ENCODE peak calls at places on chromosomes 4 and X, in nine cellular contexts. M is mammary epithelial cell; I is testis; A is psoas muscle; O is CD8-positive, alpha-beta memory T cell; E is lower lobe of right lung; H is tibial nerve; L is astrocyte; S is breast epithelium. C is an unnamed sample. For H3K9me3, the result is how much of the 10 kb centered on the place peaks cover.

GRCh38 chr4:8830611-8831200 is 40.9 kb downstream of the HMX1 start:
- DNase-seq in M (no peak), I (no peak), A (no peak), O (no peak), E (peak), H (no peak), L (no peak), S (peak), C (no peak)

GRCh38 chr4:126250006-126250405 is 935.3 kb downstream of the FAT4 start:
- DNase-seq in M (no peak), I (no peak), A (no peak), O (no peak), E (no peak), H (no peak), L (no peak), S (no peak), C (no peak)

GRCh38 chrX:71536285-71536684 is 3.4 kb downstream of the OGT start:
- DNase-seq in M (peak), I (peak), A (no peak), O (no peak), E (no peak), H (no peak), L (no peak), S (no peak), C (peak)

GRCh38 chrX:71095971-71096701 is 485 bp downstream of the FOXO4 start:
- DNase-seq in M (peak), I (no peak), A (no peak), O (peak), E (no peak), H (peak), L (peak), S (peak), C (peak)

GRCh38 chrX:114050075-114050796 is 533.6 kb upstream of the HTR2C start:
- DNase-seq in M (no peak), I (no peak), A (no peak), O (no peak), E (no peak), H (no peak), L (no peak), S (no peak), C (no peak)

GRCh38 chrX:135974279-135974856 is 580 bp upstream of the MMGT1 start:
- DNase-seq in M (no peak), I (peak), A (peak), O (peak), E (peak), H (peak), L (peak), S (peak), C (peak)

GRCh38 chr4:41883988-41884737 is 51.1 kb upstream of the TMEM33 start:
- DNase-seq in M (no peak), I (no peak), A (no peak), O (no peak), E (no peak), H (no peak), L (no peak), S (no peak), C (no peak)

GRCh38 chr4:130124066-130124465 is 1028.1 kb downstream of the C4orf33 start:
- DNase-seq in M (no peak), I (no peak), A (no peak), O (no peak), E (no peak), H (no peak), L (no peak), S (no peak), C (no peak)

GRCh38 chr4:7462509-7462971 is 27.8 kb upstream of the PSAPL1 start:
- DNase-seq in M (peak), I (peak), A (no peak), O (no peak), E (no peak), H (peak), L (peak), S (no peak), C (no peak)

GRCh38 chrX:113305496-113305895 is 464.9 kb upstream of the AMOT start:
- DNase-seq in M (no peak), I (no peak), A (no peak), O (no peak), E (no peak), H (no peak), L (peak), S (no peak), C (no peak)

GRCh38 chr4:26048378-26048882 is 134.4 kb downstream of the SMIM20 start:
- DNase-seq in M (no peak), I (peak), A (peak), O (no peak), E (no peak), H (peak), L (peak), S (no peak), C (no peak)

GRCh38 chr4:3269105-3269927 is 20.4 kb downstream of the MSANTD1 start:
- DNase-seq in M (no peak), I (no peak), A (no peak), O (no peak), E (no peak), H (no peak), L (no peak), S (no peak), C (no peak)

GRCh38 chr4:27068151-27068862 is 207.7 kb downstream of the STIM2 start:
- DNase-seq in M (no peak), I (no peak), A (no peak), O (no peak), E (peak), H (no peak), L (no peak), S (no peak), C (no peak)

GRCh38 chrX:130625381-130625780 is 223.6 kb downstream of the RBMX2 start:
- DNase-seq in M (no peak), I (no peak), A (no peak), O (no peak), E (no peak), H (no peak), L (peak), S (no peak), C (no peak)

GRCh38 chr4:128776794-128777216 is 32.7 kb upstream of the JADE1 start:
- DNase-seq in M (peak), I (no peak), A (peak), O (no peak), E (peak), H (no peak), L (peak), S (no peak), C (no peak)

GRCh38 chr4:36255575-36255974 is 11.3 kb upstream of the ARAP2 start:
- DNase-seq in M (no peak), I (no peak), A (no peak), O (peak), E (no peak), H (no peak), L (no peak), S (no peak), C (peak)

GRCh38 chr4:105951198-105951597 is 55.9 kb downstream of the NPNT start:
- DNase-seq in M (peak), I (no peak), A (no peak), O (no peak), E (no peak), H (no peak), L (peak), S (no peak), C (no peak)

GRCh38 chrX:10828640-10829039 is 208.3 kb upstream of the MID1 start:
- DNase-seq in M (no peak), I (no peak), A (no peak), O (no peak), E (no peak), H (no peak), L (no peak), S (no peak), C (no peak)

GRCh38 chrX:71492086-71493065 is 40.5 kb upstream of the OGT start:
- DNase-seq in M (peak), I (peak), A (peak), O (peak), E (peak), H (peak), L (peak), S (no peak), C (peak)

GRCh38 chr4:138507527-138507926 is 265.4 kb upstream of the SLC7A11 start:
- DNase-seq in M (no peak), I (no peak), A (no peak), O (no peak), E (no peak), H (no peak), L (peak), S (no peak), C (no peak)

GRCh38 chr4:8870647-8871416 is 807 bp downstream of the HMX1 start:
- DNase-seq in M (no peak), I (no peak), A (no peak), O (no peak), E (no peak), H (no peak), L (no peak), S (no peak), C (no peak)

GRCh38 chr4:56506110-56506705 is 617 bp downstream of the ARL9 start:
- DNase-seq in M (no peak), I (peak), A (no peak), O (no peak), E (no peak), H (no peak), L (peak), S (no peak), C (no peak)

GRCh38 chrX:9456250-9457074 is 8.4 kb upstream of the TBL1X start:
- DNase-seq in M (no peak), I (no peak), A (no peak), O (peak), E (no peak), H (no peak), L (no peak), S (no peak), C (peak)

GRCh38 chrX:78945186-78945912 is at the start of gene P2RY10:
- DNase-seq in M (no peak), I (no peak), A (no peak), O (peak), E (no peak), H (no peak), L (no peak), S (no peak), C (peak)

GRCh38 chr4:37812713-37813112 is 13.8 kb upstream of the PGM2 start:
- DNase-seq in M (no peak), I (no peak), A (no peak), O (no peak), E (no peak), H (no peak), L (peak), S (no peak), C (no peak)

GRCh38 chr4:6917445-6918241 is 8.0 kb downstream of the TBC1D14 start:
- DNase-seq in M (no peak), I (peak), A (peak), O (peak), E (peak), H (peak), L (no peak), S (peak), C (peak)

GRCh38 chr4:80043534-80043933 is 29.5 kb downstream of the ANTXR2 start:
- DNase-seq in M (no peak), I (peak), A (no peak), O (no peak), E (no peak), H (no peak), L (peak), S (no peak), C (no peak)

GRCh38 chr4:77710684-77711083 is 105.1 kb downstream of the CXCL13 start:
- DNase-seq in M (no peak), I (no peak), A (no peak), O (no peak), E (no peak), H (no peak), L (no peak), S (no peak), C (no peak)

GRCh38 chr4:39883645-39884044 is 94.1 kb downstream of the PDS5A start:
- DNase-seq in M (peak), I (no peak), A (no peak), O (no peak), E (no peak), H (no peak), L (peak), S (no peak), C (no peak)

GRCh38 chr4:54384563-54384962 is 155.5 kb downstream of the PDGFRA start:
- DNase-seq in M (peak), I (peak), A (no peak), O (no peak), E (no peak), H (peak), L (peak), S (no peak), C (peak)

GRCh38 chr4:100738388-100739165 is 220.8 kb upstream of the EMCN start:
- DNase-seq in M (peak), I (no peak), A (no peak), O (no peak), E (no peak), H (peak), L (peak), S (no peak), C (no peak)

GRCh38 chrX:12153741-12154140 is 15.5 kb downstream of the FRMPD4 start:
- DNase-seq in M (no peak), I (no peak), A (no peak), O (no peak), E (no peak), H (no peak), L (no peak), S (no peak), C (no peak)

GRCh38 chr4:20253272-20253798 is 1.6 kb downstream of the SLIT2 start:
- DNase-seq in M (no peak), I (peak), A (peak), O (no peak), E (no peak), H (no peak), L (no peak), S (no peak), C (no peak)

GRCh38 chrX:21932277-21932996 is 8.1 kb upstream of the SMS start:
- DNase-seq in M (peak), I (no peak), A (peak), O (no peak), E (no peak), H (no peak), L (peak), S (no peak), C (no peak)

GRCh38 chrX:9542765-9543119 is 77.9 kb downstream of the TBL1X start:
- DNase-seq in M (no peak), I (no peak), A (no peak), O (no peak), E (no peak), H (no peak), L (no peak), S (no peak), C (no peak)

GRCh38 chrX:17656035-17656418 is 81.3 kb upstream of the SCML1 start:
- DNase-seq in M (no peak), I (no peak), A (no peak), O (no peak), E (no peak), H (no peak), L (no peak), S (no peak), C (no peak)

GRCh38 chr4:58935336-58935735 is 1825.2 kb upstream of the IGFBP7 start:
- DNase-seq in M (peak), I (no peak), A (no peak), O (no peak), E (no peak), H (no peak), L (no peak), S (no peak), C (no peak)

GRCh38 chr4:58940167-58940566 is 1830.0 kb upstream of the IGFBP7 start:
- DNase-seq in M (no peak), I (no peak), A (no peak), O (no peak), E (no peak), H (no peak), L (no peak), S (no peak), C (no peak)

DNA sequence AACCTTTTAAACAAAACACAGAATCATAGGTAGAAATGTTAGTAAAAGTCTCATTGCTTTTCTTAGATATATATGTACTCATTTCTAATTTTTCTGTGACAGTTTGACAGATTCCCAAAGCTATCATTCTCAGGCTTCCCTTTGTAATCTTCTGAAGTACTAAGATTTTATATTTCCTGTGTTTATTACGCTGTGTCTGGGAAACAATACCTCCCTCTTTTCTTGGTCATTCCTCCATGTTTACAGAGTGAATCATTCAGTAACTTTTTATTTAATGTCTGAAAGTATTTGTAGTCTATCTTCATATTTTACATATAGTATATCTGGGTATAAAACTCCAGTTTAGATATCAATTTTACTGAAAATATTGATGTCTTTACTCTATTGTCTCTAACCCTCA is 1826.3 kb upstream of the IGFBP7 start:
- DNase-seq in M (no peak), I (no peak), A (no peak), O (no peak), E (no peak), H (no peak), L (no peak), S (no peak), C (no peak)
- H3K9me3 ChIP-seq in M (under half), I (under half), A (under half), O (under half), E (under half), H (under half), L (under half), S (under half), C (under half)

DNA sequence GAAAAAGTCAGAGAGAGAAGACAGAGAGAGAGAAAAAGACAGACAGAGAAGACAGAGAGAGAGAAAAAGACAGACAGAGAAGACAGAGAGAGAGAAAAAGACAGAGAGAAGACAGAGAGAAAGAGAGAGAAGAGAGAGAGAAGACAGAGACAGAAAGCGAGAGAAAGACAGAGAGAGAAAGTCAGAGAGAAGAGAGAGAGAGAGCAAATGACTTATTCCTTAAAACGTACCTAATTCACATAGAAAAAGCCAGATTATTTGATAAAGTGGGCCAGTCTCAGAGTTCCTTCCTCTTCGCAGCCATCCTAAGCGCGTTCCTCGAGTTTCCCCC is 7.4 kb upstream of the SHOX start:
- DNase-seq in M (no peak), I (no peak), A (no peak), O (no peak), E (no peak), H (no peak), L (no peak), S (no peak), C (no peak)
- H3K4me3 ChIP-seq in M (no peak), I (no peak), A (no peak), O (no peak), E (no peak), H (no peak), L (no peak), S (no peak), C (no peak)

DNA sequence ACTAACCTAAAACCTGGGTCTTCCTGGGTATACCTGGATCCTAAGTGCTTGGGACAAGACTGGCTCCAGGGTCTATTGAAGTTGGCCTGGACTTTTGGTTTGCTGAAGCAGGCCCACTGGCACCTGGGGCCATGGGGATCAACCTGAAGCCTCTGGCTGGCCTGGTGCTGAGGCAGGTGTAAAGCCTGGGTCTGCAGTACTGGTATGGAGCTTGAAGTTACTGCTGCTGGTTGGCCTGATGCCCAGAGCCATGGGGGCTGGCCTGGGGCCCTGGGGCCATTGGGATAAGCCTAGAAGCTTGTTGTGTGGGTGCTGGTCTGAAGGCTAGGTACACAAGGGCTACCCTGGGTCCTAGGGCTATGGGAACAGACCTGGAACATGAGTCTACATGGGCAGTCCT is 743.2 kb upstream of the GRIA3 start:
- DNase-seq in M (no peak), I (no peak), A (no peak), O (no peak), E (no peak), H (no peak), L (no peak), S (no peak), C (no peak)
- H3K9me3 ChIP-seq in M (under half), I (under half), A (under half), O (under half), E (under half), H (under half), L (under half), S (under half), C (under half)

GRCh38 chrX:49310371-49310770 is 6.9 kb downstream of the GAGE10 start:
- DNase-seq in M (no peak), I (no peak), A (no peak), O (no peak), E (no peak), H (no peak), L (no peak), S (no peak), C (no peak)

GRCh38 chrX:49309401-49309981 is 6.0 kb downstream of the GAGE10 start:
- DNase-seq in M (peak), I (peak), A (no peak), O (no peak), E (no peak), H (no peak), L (peak), S (no peak), C (peak)

GRCh38 chrX:49303346-49303745 is at the start of gene GAGE10:
- DNase-seq in M (no peak), I (no peak), A (no peak), O (no peak), E (no peak), H (no peak), L (no peak), S (no peak), C (no peak)

GRCh38 chrX:49308604-49309269 is 5.3 kb downstream of the GAGE10 start:
- DNase-seq in M (peak), I (peak), A (no peak), O (no peak), E (peak), H (peak), L (no peak), S (no peak), C (peak)
- H3K4me3 ChIP-seq in M (no peak), I (no peak), A (peak), O (peak), E (peak), H (peak), L (peak), S (peak), C (peak)

DNA sequence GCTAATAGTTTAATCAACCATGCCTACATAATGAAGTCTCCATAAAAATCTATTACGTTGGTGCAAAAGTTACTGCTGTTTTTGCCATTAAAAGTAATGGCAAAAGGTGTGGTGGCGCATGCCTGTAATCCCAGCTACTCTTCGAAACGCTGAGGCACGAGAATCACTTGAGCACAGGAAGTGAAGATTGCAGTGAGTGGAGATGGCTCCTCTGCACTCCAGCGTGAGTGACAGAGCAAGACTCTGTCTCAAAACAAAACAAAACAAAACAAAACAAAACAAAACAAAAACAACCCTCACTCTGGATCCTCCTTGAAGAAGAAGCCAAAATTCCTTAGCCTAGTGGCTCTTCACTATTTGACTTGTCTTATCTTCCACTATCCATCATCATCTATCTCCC is 78.0 kb downstream of the MSN start:
- DNase-seq in M (no peak), I (no peak), A (no peak), O (no peak), E (no peak), H (no peak), L (no peak), S (no peak), C (no peak)
- H3K9me3 ChIP-seq in M (under half), I (under half), A (under half), O (under half), E (under half), H (under half), L (under half), S (under half), C (under half)